ENCODE peak calls at places on chromosomes 1 and 21, in five cellular contexts. I, C, W, J and X are unnamed samples.

GRCh38 chr1:244437108-244437507 is 14.6 kb downstream of the ADSS2 start:
- DNase-seq in I (no peak), C (no peak), W (no peak), J (no peak), X (no peak)

GRCh38 chr1:18938707-18939070 is 17.8 kb downstream of the IFFO2 start:
- DNase-seq in I (peak; percentile 77), C (no peak), W (no peak), J (no peak), X (no peak)

GRCh38 chr1:23403038-23403336 is 21.6 kb downstream of the TCEA3 start:
- DNase-seq in I (no peak), C (peak; percentile 36), W (no peak), J (no peak), X (no peak)

GRCh38 chr1:157315544-157315943 is 177.3 kb upstream of the ETV3 start:
- DNase-seq in I (no peak), C (no peak), W (no peak), J (no peak), X (peak; percentile 61)

GRCh38 chr1:221823149-221823548 is 81.3 kb upstream of the DUSP10 start:
- DNase-seq in I (no peak), C (no peak), W (no peak), J (no peak), X (no peak)

GRCh38 chr1:89483010-89483756 is 41.4 kb upstream of the LRRC8B start:
- DNase-seq in I (peak; percentile 87), C (peak; percentile 77), W (peak; percentile 82), J (peak; percentile 64), X (peak; percentile 76)

GRCh38 chr1:168763031-168763430 is 34.0 kb upstream of the DPT start:
- DNase-seq in I (no peak), C (no peak), W (no peak), J (no peak), X (no peak)

GRCh38 chr21:28537371-28538079 is 455.2 kb downstream of the LTN1 start:
- DNase-seq in I (no peak), C (peak; percentile 41), W (no peak), J (no peak), X (no peak)

GRCh38 chr1:15949453-15950245 is 26.3 kb downstream of the ZBTB17 start:
- DNase-seq in I (peak; percentile 72), C (peak; percentile 96), W (no peak), J (peak; percentile 58), X (no peak)

GRCh38 chr1:203592728-203593127 is 33.9 kb upstream of the ATP2B4 start:
- DNase-seq in I (no peak), C (peak; percentile 23), W (no peak), J (no peak), X (no peak)

GRCh38 chr1:48878191-48878940 is 101.7 kb upstream of the BEND5 start:
- DNase-seq in I (no peak), C (peak; percentile 91), W (no peak), J (no peak), X (no peak)

GRCh38 chr1:111221633-111222286 is 5.8 kb upstream of the CHI3L2 start:
- DNase-seq in I (no peak), C (no peak), W (no peak), J (no peak), X (no peak)

GRCh38 chr1:227542153-227543120 is 20.9 kb upstream of the ZNF678 start:
- DNase-seq in I (peak; percentile 75), C (peak; percentile 72), W (no peak), J (peak; percentile 86), X (peak; percentile 71)

GRCh38 chr1:156511656-156512055 is 11.1 kb upstream of the MEF2D start:
- DNase-seq in I (no peak), C (peak; percentile 86), W (no peak), J (no peak), X (no peak)

GRCh38 chr1:112402682-112403643 is 6.9 kb downstream of the CTTNBP2NL start:
- DNase-seq in I (no peak), C (no peak), W (no peak), J (no peak), X (no peak)

GRCh38 chr1:11841245-11842153 is 6.1 kb downstream of the NPPA start:
- DNase-seq in I (no peak), C (no peak), W (no peak), J (no peak), X (no peak)

GRCh38 chr21:33546076-33546475 is 3.2 kb downstream of the SON start:
- DNase-seq in I (peak; percentile 14), C (no peak), W (no peak), J (no peak), X (no peak)

GRCh38 chr1:245822997-245823396 is 668.2 kb downstream of the KIF26B start:
- DNase-seq in I (no peak), C (peak; percentile 88), W (no peak), J (no peak), X (no peak)

GRCh38 chr1:5267603-5268235 is 613.3 kb downstream of the AJAP1 start:
- DNase-seq in I (no peak), C (no peak), W (no peak), J (no peak), X (no peak)

GRCh38 chr1:91511386-91511785 is 10.7 kb downstream of the CDC7 start:
- DNase-seq in I (peak; percentile 16), C (peak; percentile 60), W (peak; percentile 21), J (no peak), X (no peak)

GRCh38 chr1:193406901-193407300 is 220.5 kb upstream of the B3GALT2 start:
- DNase-seq in I (peak; percentile 66), C (peak; percentile 60), W (peak; percentile 41), J (no peak), X (no peak)